ENCODE peak calls at places on chromosome 10, in five cellular contexts. U is SK-N-SH, X is GM12878, Q is HepG2, E is K562. J is an unnamed sample.

GRCh38 chr10:43863859-43864591 is 215.3 kb upstream of the ZNF32 start:
- DNase-seq in Q (peak; percentile 96), X (no peak), U (no peak), E (no peak), J (no peak)

GRCh38 chr10:108393111-108393510 is 1228.6 kb upstream of the SORCS1 start:
- DNase-seq in E (no peak), U (no peak), Q (no peak), X (no peak), J (no peak)

GRCh38 chr10:47397256-47397655 is 13.2 kb upstream of the ZNF488 start:
- DNase-seq in U (no peak), Q (no peak), E (no peak), X (no peak), J (no peak)

GRCh38 chr10:48939790-48940325 is at the start of gene LRRC18:
- DNase-seq in Q (no peak), E (no peak), X (no peak), U (no peak), J (no peak)

GRCh38 chr10:30553018-30553624 is 76.4 kb downstream of the LYZL2 start:
- DNase-seq in Q (no peak), X (no peak), U (no peak), E (peak; percentile 98), J (no peak)

GRCh38 chr10:74585231-74586087 is 240.9 kb upstream of the KAT6B start:
- DNase-seq in Q (no peak), U (peak; percentile 41), X (peak; percentile 96), E (no peak), J (peak; percentile 15)

GRCh38 chr10:51980752-51981151 is 281.4 kb upstream of the CSTF2T start:
- DNase-seq in E (no peak), U (no peak), X (no peak), Q (no peak), J (no peak)

GRCh38 chr10:60399343-60399742 is 9.7 kb upstream of the ANK3 start:
- DNase-seq in X (no peak), Q (no peak), E (no peak), U (no peak), J (no peak)

GRCh38 chr10:58438340-58438739 is 53.1 kb downstream of the TFAM start:
- DNase-seq in X (no peak), Q (no peak), E (no peak), U (no peak), J (no peak)

GRCh38 chr10:34236927-34237326 is 578.2 kb downstream of the PARD3 start:
- DNase-seq in E (no peak), X (no peak), Q (no peak), U (no peak), J (no peak)

GRCh38 chr10:132468651-132469050 is 68.9 kb upstream of the INPP5A start:
- DNase-seq in Q (no peak), U (no peak), E (no peak), X (no peak), J (no peak)

GRCh38 chr10:132690821-132691610 is 94.9 kb downstream of the NKX6-2 start:
- DNase-seq in X (no peak), E (no peak), Q (no peak), U (no peak), J (no peak)

GRCh38 chr10:34156781-34157425 is 658.2 kb downstream of the PARD3 start:
- DNase-seq in E (no peak), U (no peak), X (no peak), Q (no peak), J (no peak)

DNA sequence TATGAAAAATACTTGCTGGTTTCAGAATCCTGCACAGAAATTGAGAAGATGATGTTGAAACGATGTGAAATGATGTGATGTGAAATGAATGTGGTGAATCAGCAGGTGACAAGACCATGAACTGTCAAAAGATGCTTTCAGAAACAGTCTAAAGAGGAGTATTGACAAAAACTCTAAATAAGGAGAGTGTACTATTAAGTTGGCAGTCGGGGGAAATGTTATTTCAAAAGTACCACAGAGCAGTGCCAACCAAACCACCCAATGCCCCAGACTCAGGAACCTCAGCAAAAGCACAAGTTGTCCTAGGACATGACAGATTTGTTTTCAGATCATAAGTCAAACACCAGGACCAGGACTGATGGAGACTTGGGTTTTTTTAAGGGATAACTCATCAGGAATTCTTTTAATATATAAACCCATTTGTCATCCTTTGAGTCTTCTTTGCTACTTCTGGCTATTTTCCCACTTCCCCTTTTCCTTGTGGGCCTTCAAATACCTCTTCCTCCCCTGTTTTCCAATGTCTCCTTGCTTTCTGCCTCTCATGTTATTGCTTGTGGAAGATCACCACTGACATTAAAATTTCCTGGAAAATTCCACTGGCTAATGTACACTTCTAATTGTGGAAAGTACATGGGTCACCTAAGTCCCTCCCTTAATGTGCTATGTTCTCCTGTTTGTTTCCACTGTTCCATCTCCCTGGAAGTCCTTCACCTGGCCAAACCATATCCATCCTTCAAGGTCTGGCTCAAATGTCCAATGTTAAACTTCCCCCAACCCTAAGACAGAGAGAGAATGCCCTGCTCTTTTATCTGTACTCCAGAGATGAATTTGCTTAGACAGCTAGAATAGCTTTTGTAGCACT is 10.2 kb upstream of the PPP1R3C start:
- DNase-seq in U (no peak), Q (no peak), E (no peak), X (no peak), J (no peak)
- TF ChIP-seq FOXM1 in U (no peak), Q (no peak), E (no peak), X (no peak), J (no peak)

DNA sequence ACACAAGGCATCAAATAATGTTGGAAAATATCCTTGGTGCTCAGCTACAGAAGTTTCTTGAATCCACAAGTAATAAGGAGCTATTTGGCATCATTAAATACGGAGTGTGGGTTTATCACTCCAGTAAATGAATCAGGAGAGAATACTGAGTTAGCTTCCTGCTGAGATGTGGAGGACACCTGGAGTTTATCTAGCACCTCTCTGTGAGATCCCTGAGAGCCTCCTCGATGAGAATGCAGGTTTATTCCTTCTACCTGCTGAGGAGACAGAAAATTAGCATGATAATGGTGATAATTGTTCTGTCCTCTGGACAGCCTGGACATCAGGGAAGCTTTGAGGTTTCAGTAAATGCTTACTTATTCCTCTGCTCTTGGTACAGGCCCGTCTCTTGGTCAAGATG is 40.5 kb downstream of the NRG3 start:
- DNase-seq in U (no peak), E (no peak), Q (no peak), X (no peak), J (no peak)
- TF ChIP-seq FOXM1 in U (no peak), E (no peak), Q (no peak), X (no peak), J (no peak)

DNA sequence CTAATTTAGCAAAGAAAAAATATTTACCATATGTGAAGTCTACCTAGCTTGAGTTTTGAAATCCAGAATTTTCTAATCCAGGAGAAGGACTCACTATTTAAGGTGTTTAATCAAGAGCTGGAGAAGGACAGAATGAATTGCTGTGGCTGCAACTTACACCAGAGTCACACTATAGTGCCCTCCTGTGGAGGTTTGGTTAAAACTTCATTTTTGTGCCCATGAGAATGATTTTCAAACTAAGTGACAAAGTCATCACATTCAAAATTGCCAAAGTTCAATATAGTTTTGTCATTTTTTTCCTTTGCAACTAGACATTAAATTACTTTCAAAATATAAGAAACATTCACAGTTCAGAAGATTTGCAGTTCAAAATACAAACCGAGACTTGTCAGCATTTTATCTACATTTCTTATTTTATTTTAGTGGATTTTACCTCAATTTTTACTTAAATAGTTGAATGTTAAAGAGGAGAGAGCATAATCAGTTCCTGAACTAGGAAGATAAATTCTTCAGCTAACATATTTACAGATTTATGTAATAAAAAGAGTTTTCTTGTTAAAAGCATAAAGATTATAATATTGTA is 70.7 kb downstream of the CABCOCO1 start:
- DNase-seq in X (no peak), E (peak; percentile 78), U (peak; percentile 29), Q (peak; percentile 33), J (peak; percentile 45)
- TF ChIP-seq FOXM1 in X (no peak), E (no peak), U (no peak), Q (no peak), J (no peak)

DNA sequence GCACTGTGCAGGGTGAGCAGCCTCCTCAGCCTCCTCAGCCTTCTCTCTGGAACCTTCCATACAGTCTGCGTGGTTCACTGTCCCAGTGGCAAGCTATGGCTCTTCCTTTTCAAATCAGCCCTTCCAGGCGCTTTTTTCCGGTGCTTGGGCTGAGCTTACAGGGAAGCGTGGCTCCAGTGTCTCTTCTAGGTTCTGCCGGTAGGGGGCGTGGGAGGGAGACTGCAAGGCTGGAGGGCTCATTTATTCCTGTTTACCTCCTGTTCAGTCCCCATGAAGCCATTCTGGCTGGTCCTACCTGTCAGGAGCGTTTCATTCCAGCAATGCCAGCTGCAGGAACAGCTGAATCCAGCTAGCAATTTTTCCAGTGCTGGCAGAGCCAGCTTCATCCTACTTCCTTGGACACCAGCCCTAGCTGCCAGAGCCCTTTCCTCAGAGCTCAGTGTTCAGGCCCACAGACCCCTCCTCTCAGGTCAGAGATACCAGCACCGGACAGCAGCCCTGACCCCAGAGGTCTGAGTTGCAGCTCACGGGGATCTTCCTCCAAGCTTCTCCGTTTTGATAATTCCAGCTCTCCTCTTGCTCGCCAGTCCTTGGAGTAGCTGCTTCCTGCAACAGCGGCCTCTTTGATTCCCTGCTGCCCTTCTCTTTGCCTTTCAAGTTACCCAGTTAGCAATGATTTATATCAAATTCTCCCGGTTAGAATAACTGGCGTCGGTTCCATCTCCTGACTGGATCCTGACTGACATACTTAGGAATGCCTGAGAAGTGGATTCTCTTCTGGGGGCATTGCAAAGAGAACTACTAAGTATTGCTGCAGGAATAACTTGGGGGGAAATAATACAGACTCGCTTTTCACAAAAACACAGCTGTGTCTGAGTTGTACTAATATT is 129.8 kb downstream of the FRMD4A start:
- DNase-seq in X (no peak), Q (no peak), E (peak; percentile 36), U (peak; percentile 26), J (peak; percentile 55)
- TF ChIP-seq FOXM1 in X (no peak), Q (no peak), E (no peak), U (no peak), J (no peak)

GRCh38 chr10:4835494-4835918 is 9.5 kb downstream of the AKR1E2 start:
- DNase-seq in X (no peak), U (no peak), E (no peak), Q (no peak), J (no peak)
- TF ChIP-seq FOXM1 in X (no peak), U (no peak), E (no peak), Q (no peak), J (no peak)

DNA sequence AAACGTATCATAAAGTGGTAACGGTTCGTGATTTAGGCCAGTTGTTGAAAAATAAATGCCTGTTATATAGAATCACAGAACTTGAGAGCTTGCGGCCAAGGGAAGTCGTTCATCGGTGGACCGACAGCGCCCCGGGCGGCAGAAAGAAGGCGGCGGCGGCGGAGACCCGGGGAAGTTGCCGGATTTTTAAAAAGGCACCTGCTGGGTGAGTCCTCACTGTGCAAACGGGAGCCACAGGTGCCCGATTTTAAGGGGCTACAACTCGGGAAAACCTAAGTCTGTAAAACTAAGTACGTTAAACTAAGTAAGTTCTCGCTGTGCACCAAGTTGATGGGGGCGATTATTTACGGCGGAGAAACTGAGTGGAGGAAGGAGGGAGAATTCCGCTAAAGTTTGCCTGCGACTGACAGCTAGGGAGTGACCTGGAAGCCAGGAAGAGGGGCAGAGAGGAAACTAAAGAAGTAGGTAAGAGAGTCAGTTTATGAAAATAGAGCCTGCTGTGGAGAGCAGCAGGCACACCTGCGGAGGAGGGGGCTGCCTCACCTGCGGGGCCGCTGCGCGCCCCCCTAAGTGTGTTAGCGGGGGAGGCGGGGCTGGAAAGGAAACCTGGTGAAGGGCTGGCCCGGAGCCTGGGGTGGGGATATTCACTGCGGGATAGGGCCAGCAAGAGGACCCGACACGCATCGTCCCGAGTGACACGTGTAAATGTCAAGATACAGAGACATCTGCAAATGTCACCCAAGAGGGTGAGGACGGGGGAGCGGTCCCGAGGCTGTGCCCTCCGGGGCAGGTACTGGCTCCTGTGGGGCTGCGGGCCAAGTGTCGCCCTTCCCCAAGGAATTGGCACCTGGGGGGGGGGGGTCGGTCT is 1.0 kb downstream of the ADAM12 start:
- DNase-seq in E (peak; percentile 16), X (no peak), Q (no peak), U (peak; percentile 80), J (peak; percentile 83)
- TF ChIP-seq FOXM1 in E (no peak), X (no peak), Q (no peak), U (no peak), J (no peak)

J was measured in HEK293T.